ENCODE peak calls at places on chromosome 12, in seven cellular contexts. O is RWPE1, G is uterus, N is aorta, C is body of pancreas, A is psoas muscle, K is tibial nerve. T is an unnamed sample.

GRCh38 chr12:18690653-18691052 is 47.2 kb downstream of the PLCZ1 start:
- DNase-seq in O (peak; percentile 94), G (no peak), N (no peak), C (no peak), A (no peak), K (no peak), T (no peak)

GRCh38 chr12:107418976-107419375 is 266.6 kb upstream of the PWP1 start:
- DNase-seq in O (no peak), G (no peak), N (no peak), C (no peak), A (no peak), K (no peak), T (no peak)

GRCh38 chr12:113582521-113583218 is 111.0 kb upstream of the LHX5 start:
- DNase-seq in O (no peak), G (no peak), N (no peak), C (no peak), A (no peak), K (no peak), T (no peak)

GRCh38 chr12:128856791-128857078 is 3.5 kb downstream of the GLT1D1 start:
- DNase-seq in O (no peak), G (no peak), N (no peak), C (no peak), A (no peak), K (no peak), T (no peak)

GRCh38 chr12:113129664-113130456 is 5.7 kb downstream of the RASAL1 start:
- DNase-seq in O (no peak), G (no peak), N (no peak), C (no peak), A (no peak), K (no peak), T (no peak)

GRCh38 chr12:105067511-105068031 is 16.7 kb downstream of the ALDH1L2 start:
- DNase-seq in O (no peak), G (no peak), N (no peak), C (no peak), A (no peak), K (no peak), T (no peak)

GRCh38 chr12:104372048-104372720 is 68.6 kb downstream of the EID3 start:
- DNase-seq in O (no peak), G (no peak), N (no peak), C (no peak), A (no peak), K (no peak), T (no peak)

GRCh38 chr12:48004039-48004940 is at the start of gene COL2A1:
- DNase-seq in O (peak; percentile 15), G (no peak), N (no peak), C (no peak), A (no peak), K (no peak), T (no peak)

GRCh38 chr12:34403706-34404376 is 381.5 kb downstream of the ALG10 start:
- DNase-seq in O (no peak), G (peak; percentile 5), N (peak; percentile 20), C (no peak), A (peak; percentile 26), K (peak; percentile 3), T (peak; percentile 10)

GRCh38 chr12:49762468-49762847 is 21.1 kb downstream of the TMBIM6 start:
- DNase-seq in O (no peak), G (no peak), N (no peak), C (no peak), A (no peak), K (no peak), T (no peak)

DNA sequence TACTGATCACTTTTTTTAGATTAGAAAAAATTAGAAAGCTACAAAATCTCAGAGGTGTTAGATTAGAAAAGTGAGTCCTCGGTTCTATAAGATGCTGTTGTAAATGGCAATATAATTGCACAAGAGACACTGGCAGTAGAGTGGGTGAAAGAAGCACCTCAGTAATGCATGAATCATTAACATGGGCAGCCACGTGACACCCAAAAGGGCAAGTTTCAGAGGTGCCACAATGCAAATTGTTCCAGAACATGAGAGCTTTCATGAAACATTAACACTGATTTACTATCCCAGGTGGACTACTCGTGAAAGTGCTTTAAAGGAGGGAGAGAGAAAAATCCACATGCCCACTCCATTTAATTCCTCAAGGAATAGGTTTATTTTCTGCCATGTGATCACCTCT is 108.4 kb downstream of the PTPRR start:
- DNase-seq in O (peak; percentile 31), G (no peak), N (no peak), C (no peak), A (no peak), K (no peak), T (no peak)
- H3K27ac ChIP-seq in O (no peak overlapping the region), G (no peak overlapping the region), N (no peak overlapping the region), C (no peak overlapping the region), A (no peak overlapping the region), K (no peak overlapping the region), T (no peak overlapping the region)

DNA sequence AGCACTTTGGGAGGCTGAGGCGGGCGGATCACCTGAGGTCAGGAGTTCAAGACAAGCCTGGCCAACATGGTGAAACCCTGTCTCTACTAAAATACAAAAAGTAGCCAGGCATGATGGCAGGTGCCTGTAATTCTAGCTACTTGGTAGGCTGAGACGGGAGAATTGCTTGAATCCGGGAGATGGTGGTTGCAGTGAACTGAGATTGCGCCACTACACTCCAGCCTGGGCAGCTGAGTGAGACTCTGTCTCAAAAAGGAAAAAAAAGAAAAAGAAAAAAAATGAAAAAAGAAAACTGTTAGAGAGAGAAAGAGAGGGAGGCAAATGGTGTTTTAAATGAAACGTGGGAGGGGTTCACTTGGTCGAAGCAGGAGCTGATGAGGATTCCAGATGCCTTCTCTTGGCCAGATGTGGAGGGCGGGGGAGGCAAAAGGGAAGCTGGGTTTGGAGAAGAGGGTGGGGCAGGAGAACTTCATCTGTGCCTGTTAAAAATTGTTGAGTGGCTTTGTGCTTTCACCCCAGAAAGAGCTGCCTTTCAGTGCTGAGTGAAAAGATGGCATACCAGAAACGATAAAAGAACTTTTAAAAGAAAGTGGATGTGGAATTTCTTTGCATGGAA is 1.1 kb downstream of the EMP1 start:
- DNase-seq in O (no peak), G (peak; percentile 77), N (peak; percentile 71), C (peak; percentile 38), A (peak; percentile 72), K (peak; percentile 48), T (no peak)
- H3K27ac ChIP-seq in O (peak overlapping the region; percentile 88), G (peak overlapping the region; percentile 95), N (no peak overlapping the region), C (no peak overlapping the region), A (peak overlapping the region; percentile 75), K (peak overlapping the region; percentile 78), T (no peak overlapping the region)

DNA sequence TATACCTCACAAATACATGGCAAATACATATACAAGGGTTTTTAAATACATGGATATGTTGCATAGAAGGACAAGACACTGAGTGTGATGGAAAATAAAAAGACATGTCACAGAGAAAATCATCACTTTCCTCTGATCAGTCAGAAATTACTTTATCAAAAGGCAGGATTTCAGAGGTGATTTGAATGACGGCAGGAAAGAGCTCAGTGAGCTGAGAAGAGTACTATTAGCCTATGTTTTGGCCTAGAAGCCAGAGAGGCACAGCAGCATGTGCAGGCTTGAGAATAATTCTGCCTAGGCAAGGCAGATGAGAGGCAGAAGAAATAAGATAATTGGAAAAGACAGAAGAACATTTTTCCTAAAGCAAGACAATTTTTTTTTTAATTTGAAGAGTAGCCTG is 94.9 kb downstream of the BCAT1 start:
- DNase-seq in O (no peak), G (no peak), N (no peak), C (no peak), A (no peak), K (no peak), T (no peak)
- H3K27ac ChIP-seq in O (no peak overlapping the region), G (no peak overlapping the region), N (no peak overlapping the region), C (peak overlapping the region; percentile 46), A (no peak overlapping the region), K (no peak overlapping the region), T (no peak overlapping the region)

GRCh38 chr12:90831712-90832111 is 123.3 kb downstream of the CCER1 start:
- DNase-seq in O (no peak), G (no peak), N (no peak), C (no peak), A (no peak), K (no peak), T (no peak)
- H3K27ac ChIP-seq in O (no peak overlapping the region), G (no peak overlapping the region), N (no peak overlapping the region), C (no peak overlapping the region), A (no peak overlapping the region), K (no peak overlapping the region), T (no peak overlapping the region)

GRCh38 chr12:53096761-53097160 is 706 bp upstream of the IGFBP6 start:
- DNase-seq in O (no peak), G (no peak), N (no peak), C (no peak), A (no peak), K (no peak), T (no peak)
- H3K27ac ChIP-seq in O (peak overlapping the region; percentile 100), G (peak overlapping the region; percentile 94), N (peak overlapping the region; percentile 97), C (no peak overlapping the region), A (peak overlapping the region; percentile 62), K (peak overlapping the region; percentile 49), T (no peak overlapping the region)

GRCh38 chr12:76916170-76916540 is 37.3 kb upstream of the CSRP2 start:
- DNase-seq in O (no peak), G (no peak), N (no peak), C (no peak), A (no peak), K (no peak), T (no peak)
- H3K27ac ChIP-seq in O (no peak overlapping the region), G (peak overlapping the region; percentile 79), N (no peak overlapping the region), C (no peak overlapping the region), A (no peak overlapping the region), K (no peak overlapping the region), T (no peak overlapping the region)

GRCh38 chr12:132354982-132355680 is 25.7 kb upstream of the GALNT9 start:
- DNase-seq in O (no peak), G (no peak), N (peak; percentile 28), C (no peak), A (peak; percentile 44), K (no peak), T (no peak)
- H3K27ac ChIP-seq in O (no peak overlapping the region), G (no peak overlapping the region), N (no peak overlapping the region), C (no peak overlapping the region), A (no peak overlapping the region), K (no peak overlapping the region), T (no peak overlapping the region)

T was measured in CD4-positive, alpha-beta T cell.